ENCODE peak calls at places on chromosomes 13 and 19, in seven cellular contexts. One of them, this sample, is unnamed.

GRCh38 chr13:22927008-22927393 is 253.8 kb upstream of the SGCG start:
- DNase-seq in mammary epithelial cell: no peak
- DNase-seq in AG10803: no peak
- DNase-seq in activated CD4-positive, alpha-beta T cell treated with anti-CD3 and anti-CD28 coated beads for 1 hour: no peak
- DNase-seq in M059J: no peak
- DNase-seq in Daoy: no peak
- DNase-seq in body of pancreas: no peak
- DNase-seq in this sample: no peak

GRCh38 chr13:48158290-48158689 is 63.4 kb upstream of the MED4 start:
- DNase-seq in mammary epithelial cell: peak
- DNase-seq in AG10803: no peak
- DNase-seq in M059J: no peak
- DNase-seq in activated CD4-positive, alpha-beta T cell treated with anti-CD3 and anti-CD28 coated beads for 1 hour: no peak
- DNase-seq in body of pancreas: no peak
- DNase-seq in Daoy: no peak
- DNase-seq in this sample: no peak

GRCh38 chr13:103224804-103225203 is 158.6 kb upstream of the SLC10A2 start:
- DNase-seq in activated CD4-positive, alpha-beta T cell treated with anti-CD3 and anti-CD28 coated beads for 1 hour: no peak
- DNase-seq in AG10803: no peak
- DNase-seq in M059J: no peak
- DNase-seq in body of pancreas: no peak
- DNase-seq in mammary epithelial cell: no peak
- DNase-seq in Daoy: no peak
- DNase-seq in this sample: no peak

GRCh38 chr19:56837892-56838679 is 2.4 kb downstream of the PEG3 start:
- DNase-seq in body of pancreas: peak
- DNase-seq in mammary epithelial cell: peak
- DNase-seq in M059J: peak
- DNase-seq in Daoy: peak
- DNase-seq in AG10803: no peak
- DNase-seq in activated CD4-positive, alpha-beta T cell treated with anti-CD3 and anti-CD28 coated beads for 1 hour: no peak
- DNase-seq in this sample: peak

GRCh38 chr19:14333101-14333871 is 48.0 kb upstream of the ADGRE5 start:
- DNase-seq in Daoy: peak
- DNase-seq in body of pancreas: no peak
- DNase-seq in activated CD4-positive, alpha-beta T cell treated with anti-CD3 and anti-CD28 coated beads for 1 hour: no peak
- DNase-seq in mammary epithelial cell: no peak
- DNase-seq in AG10803: no peak
- DNase-seq in M059J: no peak
- DNase-seq in this sample: peak

GRCh38 chr13:79477968-79478367 is 3.0 kb upstream of the NDFIP2 start:
- DNase-seq in body of pancreas: no peak
- DNase-seq in activated CD4-positive, alpha-beta T cell treated with anti-CD3 and anti-CD28 coated beads for 1 hour: no peak
- DNase-seq in AG10803: no peak
- DNase-seq in Daoy: no peak
- DNase-seq in M059J: no peak
- DNase-seq in mammary epithelial cell: peak
- DNase-seq in this sample: no peak

GRCh38 chr13:40153516-40153915 is 498.1 kb downstream of the COG6 start:
- DNase-seq in body of pancreas: peak
- DNase-seq in AG10803: no peak
- DNase-seq in activated CD4-positive, alpha-beta T cell treated with anti-CD3 and anti-CD28 coated beads for 1 hour: no peak
- DNase-seq in mammary epithelial cell: no peak
- DNase-seq in Daoy: no peak
- DNase-seq in M059J: no peak
- DNase-seq in this sample: no peak

GRCh38 chr13:73000027-73000674 is 58.7 kb upstream of the KLF5 start:
- DNase-seq in mammary epithelial cell: peak
- DNase-seq in Daoy: no peak
- DNase-seq in AG10803: peak
- DNase-seq in activated CD4-positive, alpha-beta T cell treated with anti-CD3 and anti-CD28 coated beads for 1 hour: no peak
- DNase-seq in M059J: peak
- DNase-seq in body of pancreas: no peak
- DNase-seq in this sample: peak

GRCh38 chr13:41455725-41456419 is 1.5 kb upstream of the RGCC start:
- DNase-seq in activated CD4-positive, alpha-beta T cell treated with anti-CD3 and anti-CD28 coated beads for 1 hour: no peak
- DNase-seq in mammary epithelial cell: no peak
- DNase-seq in body of pancreas: no peak
- DNase-seq in Daoy: no peak
- DNase-seq in M059J: no peak
- DNase-seq in AG10803: no peak
- DNase-seq in this sample: no peak